ENCODE peak calls at places on chromosomes 1 and 21, in five cellular contexts. W is fibroblast of mammary gland, G is WTC11, N is AG09309, E is choroid plexus epithelial cell. P is an unnamed sample.

GRCh38 chr1:198462365-198463025 is 78.0 kb downstream of the ATP6V1G3 start:
- DNase-seq in W (peak; percentile 53), G (no peak), N (no peak), E (peak; percentile 45), P (peak; percentile 83)

GRCh38 chr1:90402893-90403849 is 313.9 kb downstream of the BARHL2 start:
- DNase-seq in W (peak; percentile 94), G (no peak), N (peak; percentile 91), E (peak; percentile 94), P (peak; percentile 26)

GRCh38 chr1:186680031-186681012 is at the start of gene PTGS2:
- DNase-seq in W (peak; percentile 95), G (peak; percentile 84), N (peak; percentile 90), E (peak; percentile 98), P (peak; percentile 90)

GRCh38 chr1:17895986-17896385 is 140.9 kb downstream of the ACTL8 start:
- DNase-seq in W (no peak), G (no peak), N (no peak), E (no peak), P (no peak)

GRCh38 chr1:152023221-152023620 is 13.6 kb downstream of the S100A11 start:
- DNase-seq in W (no peak), G (no peak), N (no peak), E (no peak), P (no peak)

GRCh38 chr1:108611984-108612383 is 48.9 kb downstream of the HENMT1 start:
- DNase-seq in W (no peak), G (no peak), N (no peak), E (no peak), P (no peak)

GRCh38 chr21:28832715-28833061 is 160.0 kb downstream of the LTN1 start:
- DNase-seq in W (no peak), G (no peak), N (no peak), E (no peak), P (no peak)

GRCh38 chr1:89542345-89542744 is 17.7 kb downstream of the LRRC8B start:
- DNase-seq in W (no peak), G (no peak), N (no peak), E (no peak), P (no peak)

GRCh38 chr1:67987046-67987799 is 63.2 kb downstream of the DIRAS3 start:
- DNase-seq in W (peak; percentile 99), G (no peak), N (peak; percentile 92), E (peak; percentile 93), P (peak; percentile 76)

GRCh38 chr1:203663294-203663693 is 36.7 kb downstream of the ATP2B4 start:
- DNase-seq in W (peak; percentile 98), G (no peak), N (peak; percentile 66), E (peak; percentile 88), P (peak; percentile 91)

GRCh38 chr1:14915356-14916054 is 238.0 kb upstream of the TMEM51 start:
- DNase-seq in W (peak; percentile 33), G (peak; percentile 79), N (no peak), E (peak; percentile 50), P (peak; percentile 55)

GRCh38 chr1:214801191-214801590 is 198.2 kb downstream of the CENPF start:
- DNase-seq in W (peak; percentile 42), G (no peak), N (no peak), E (no peak), P (peak; percentile 17)

GRCh38 chr1:84299536-84300260 is 1.8 kb upstream of the SAMD13 start:
- DNase-seq in W (no peak), G (no peak), N (no peak), E (peak; percentile 18), P (peak; percentile 40)

GRCh38 chr1:202130275-202130646 is 7.5 kb downstream of the GPR37L1 start:
- DNase-seq in W (no peak), G (no peak), N (no peak), E (no peak), P (no peak)

GRCh38 chr1:174116042-174116441 is 43.3 kb upstream of the RABGAP1L start:
- DNase-seq in W (peak; percentile 72), G (no peak), N (no peak), E (peak; percentile 39), P (no peak)

GRCh38 chr1:4170548-4170947 is 270.5 kb upstream of the C1orf174 start:
- DNase-seq in W (no peak), G (no peak), N (no peak), E (no peak), P (no peak)

GRCh38 chr1:10724052-10724494 is 72.4 kb downstream of the CASZ1 start:
- DNase-seq in W (peak; percentile 36), G (no peak), N (peak; percentile 10), E (peak; percentile 20), P (peak; percentile 4)

GRCh38 chr1:156805766-156806511 is 10.7 kb downstream of the SH2D2A start:
- DNase-seq in W (peak; percentile 96), G (no peak), N (peak; percentile 89), E (peak; percentile 87), P (peak; percentile 93)

GRCh38 chr1:35633526-35633925 is 7.8 kb downstream of the PSMB2 start:
- DNase-seq in W (no peak), G (no peak), N (no peak), E (peak; percentile 46), P (no peak)

GRCh38 chr1:57623039-57623790 is 199.4 kb upstream of the DAB1 start:
- DNase-seq in W (no peak), G (peak; percentile 45), N (no peak), E (peak; percentile 64), P (no peak)

GRCh38 chr1:37064059-37064458 is 29.7 kb upstream of the GRIK3 start:
- DNase-seq in W (no peak), G (no peak), N (no peak), E (no peak), P (no peak)

GRCh38 chr1:58823481-58824010 is 39.7 kb upstream of the JUN start:
- DNase-seq in W (peak; percentile 94), G (no peak), N (peak; percentile 39), E (peak; percentile 95), P (peak; percentile 95)

GRCh38 chr1:101187287-101187686 is 49.5 kb upstream of the S1PR1 start:
- DNase-seq in W (peak; percentile 24), G (no peak), N (no peak), E (peak; percentile 49), P (peak; percentile 47)

GRCh38 chr1:224582041-224582440 is 34.1 kb upstream of the CNIH3 start:
- DNase-seq in W (no peak), G (no peak), N (no peak), E (peak; percentile 5), P (no peak)

GRCh38 chr1:25356848-25357247 is 18.7 kb downstream of the TMEM50A start:
- DNase-seq in W (peak; percentile 61), G (no peak), N (no peak), E (no peak), P (peak; percentile 38)

GRCh38 chr1:119737040-119737682 is 25.4 kb downstream of the PHGDH start:
- DNase-seq in W (no peak), G (no peak), N (no peak), E (no peak), P (no peak)

GRCh38 chr1:89687254-89687653 is 54.3 kb downstream of the LRRC8C start:
- DNase-seq in W (peak; percentile 52), G (no peak), N (no peak), E (peak; percentile 31), P (peak; percentile 55)

GRCh38 chr1:94342416-94342815 is 75.8 kb upstream of the ABCD3 start:
- DNase-seq in W (no peak), G (no peak), N (no peak), E (no peak), P (no peak)

GRCh38 chr1:17742590-17742989 is 12.5 kb upstream of the ACTL8 start:
- DNase-seq in W (peak; percentile 59), G (no peak), N (no peak), E (peak; percentile 27), P (no peak)

GRCh38 chr1:176857632-176858031 is 306.9 kb downstream of the ASTN1 start:
- DNase-seq in W (no peak), G (no peak), N (no peak), E (no peak), P (peak; percentile 4)

GRCh38 chr1:24417681-24418080 is 2.1 kb downstream of the NIPAL3 start:
- DNase-seq in W (no peak), G (no peak), N (no peak), E (peak; percentile 40), P (peak; percentile 48)

GRCh38 chr21:19523731-19524130 is 1120.1 kb upstream of the TMPRSS15 start:
- DNase-seq in W (peak; percentile 2), G (no peak), N (no peak), E (peak; percentile 84), P (no peak)

GRCh38 chr1:31926846-31927660 is 11.1 kb downstream of the PTP4A2 start:
- DNase-seq in W (no peak), G (no peak), N (no peak), E (no peak), P (no peak)

GRCh38 chr1:58922302-58923089 is 138.6 kb upstream of the JUN start:
- DNase-seq in W (peak; percentile 54), G (no peak), N (no peak), E (peak; percentile 88), P (peak; percentile 40)

GRCh38 chr1:101833312-101833711 is 163.4 kb downstream of the OLFM3 start:
- DNase-seq in W (no peak), G (no peak), N (no peak), E (no peak), P (no peak)

DNA sequence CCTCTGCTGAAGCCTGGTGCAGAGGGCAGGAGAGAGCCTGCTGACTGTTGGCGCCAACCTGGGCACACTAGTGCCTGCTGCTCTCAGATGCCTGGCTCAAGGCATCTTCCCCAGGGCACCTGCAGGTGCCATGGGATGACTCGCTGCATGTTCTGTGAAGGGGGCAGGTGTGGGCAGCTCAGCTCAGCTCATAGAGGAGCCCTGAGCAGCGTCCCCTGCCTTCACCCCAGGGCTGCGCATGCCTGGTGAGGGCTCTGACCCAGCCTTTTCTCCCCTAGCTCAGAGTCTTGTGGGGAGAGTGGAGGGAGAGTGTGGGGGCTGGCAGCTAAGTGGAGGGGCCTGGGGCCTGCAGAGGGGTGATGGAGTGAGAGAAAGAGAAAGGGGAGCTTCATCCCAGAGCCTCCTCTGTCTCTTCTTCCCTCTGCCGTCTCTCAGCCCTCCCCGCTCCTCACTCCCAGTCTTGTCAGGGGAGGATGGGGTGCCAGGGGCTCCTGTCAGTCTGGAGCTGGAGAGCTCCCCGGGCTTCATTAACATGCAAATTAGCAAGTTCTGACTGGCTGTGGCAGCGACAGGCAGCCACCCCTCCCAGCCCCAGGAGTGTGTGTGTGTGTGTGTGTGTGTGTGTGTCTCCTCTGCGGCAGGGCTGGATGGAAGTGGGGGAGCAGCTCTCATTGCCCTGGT is 33.8 kb downstream of the FOXO6 start:
- DNase-seq in W (no peak), G (peak; percentile 78), N (no peak), E (no peak), P (no peak)
- TF ChIP-seq CTCF in W (no peak), G (no peak), N (no peak), E (peak; percentile 16), P (no peak)

GRCh38 chr1:43172532-43172972 is 422 bp downstream of the CFAP57 start:
- DNase-seq in W (peak; percentile 88), G (peak; percentile 80), N (peak; percentile 42), E (peak; percentile 93), P (peak; percentile 91)
- TF ChIP-seq CTCF in W (no peak), G (no peak), N (no peak), E (no peak), P (no peak)

GRCh38 chr1:110548381-110548780 is 29.4 kb upstream of the KCNA10 start:
- DNase-seq in W (no peak), G (peak; percentile 52), N (no peak), E (peak; percentile 50), P (no peak)
- TF ChIP-seq CTCF in W (peak; percentile 40), G (no peak), N (peak; percentile 48), E (peak; percentile 59), P (peak; percentile 29)

DNA sequence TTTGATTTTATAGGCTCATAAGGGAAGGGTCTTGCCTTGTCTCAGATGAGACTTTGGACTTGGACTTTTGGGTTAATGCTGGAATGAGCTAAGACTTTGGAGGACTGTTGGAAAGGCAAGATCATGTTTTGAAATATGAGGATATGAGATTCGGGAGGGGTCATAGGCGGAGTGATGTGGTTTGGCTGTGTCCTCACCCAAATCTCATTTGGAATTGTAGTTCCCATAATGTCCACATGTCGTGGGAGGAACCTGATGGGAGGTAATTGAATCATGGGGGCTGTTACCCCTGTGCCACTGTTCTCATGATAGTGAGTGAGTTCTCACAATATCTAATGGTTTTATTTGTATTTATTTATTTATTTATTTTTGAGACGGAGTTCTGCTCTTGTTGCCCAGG is 6.9 kb upstream of the CSDE1 start:
- DNase-seq in W (no peak), G (no peak), N (no peak), E (no peak), P (no peak)
- TF ChIP-seq CTCF in W (peak; percentile 14), G (no peak), N (no peak), E (no peak), P (no peak)

P was measured in foreskin fibroblast.